ENCODE peak calls at places on chromosomes 1 and 21, in seven cellular contexts. H, F, M, O, L, Y and X are unnamed samples.

GRCh38 chr1:26287033-26287711 is 7.3 kb downstream of the SH3BGRL3 start:
- DNase-seq in H (peak), F (no peak), M (no peak), O (no peak), L (peak), Y (peak), X (no peak)

GRCh38 chr1:112710586-112710985 is 3.7 kb upstream of the RHOC start:
- DNase-seq in H (no peak), F (no peak), M (no peak), O (no peak), L (no peak), Y (no peak), X (no peak)

GRCh38 chr1:115529216-115529897 is 112.4 kb upstream of the VANGL1 start:
- DNase-seq in H (no peak), F (no peak), M (no peak), O (no peak), L (no peak), Y (no peak), X (no peak)

GRCh38 chr1:161962094-161962887 is 61.4 kb downstream of the OLFML2B start:
- DNase-seq in H (no peak), F (peak), M (no peak), O (peak), L (no peak), Y (no peak), X (no peak)

GRCh38 chr21:41847066-41847804 is 31.9 kb downstream of the PRDM15 start:
- DNase-seq in H (no peak), F (no peak), M (no peak), O (no peak), L (no peak), Y (no peak), X (no peak)

GRCh38 chr1:114510235-114511047 is 562 bp downstream of the TRIM33 start:
- DNase-seq in H (peak), F (peak), M (peak), O (peak), L (no peak), Y (peak), X (peak)

GRCh38 chr1:111513410-111514020 is 10.1 kb upstream of the ADORA3 start:
- DNase-seq in H (no peak), F (no peak), M (no peak), O (no peak), L (no peak), Y (no peak), X (no peak)

GRCh38 chr21:35335951-35336446 is 286.9 kb upstream of the RUNX1 start:
- DNase-seq in H (no peak), F (no peak), M (no peak), O (no peak), L (no peak), Y (no peak), X (no peak)

GRCh38 chr1:204588826-204589225 is 72.6 kb downstream of the MDM4 start:
- DNase-seq in H (no peak), F (no peak), M (no peak), O (no peak), L (no peak), Y (no peak), X (no peak)

GRCh38 chr1:243474906-243475305 is 219.1 kb downstream of the SDCCAG8 start:
- DNase-seq in H (no peak), F (no peak), M (no peak), O (no peak), L (no peak), Y (no peak), X (no peak)

GRCh38 chr1:161267332-161267731 is 8.8 kb downstream of the PCP4L1 start:
- DNase-seq in H (no peak), F (no peak), M (no peak), O (no peak), L (no peak), Y (peak), X (no peak)

GRCh38 chr1:51316764-51317120 is 13.6 kb downstream of the TTC39A start:
- DNase-seq in H (no peak), F (no peak), M (no peak), O (no peak), L (no peak), Y (no peak), X (no peak)

GRCh38 chr1:59631561-59631960 is 183.2 kb upstream of the HOOK1 start:
- DNase-seq in H (no peak), F (no peak), M (no peak), O (no peak), L (no peak), Y (no peak), X (no peak)

GRCh38 chr21:33924766-33925100 is 9.1 kb upstream of the ATP5PO start:
- DNase-seq in H (no peak), F (no peak), M (no peak), O (no peak), L (no peak), Y (no peak), X (no peak)

GRCh38 chr1:211606914-211607751 is 28.2 kb upstream of the SLC30A1 start:
- DNase-seq in H (peak), F (no peak), M (no peak), O (peak), L (no peak), Y (no peak), X (no peak)

GRCh38 chr1:39047374-39048229 is 21.5 kb downstream of the NDUFS5 start:
- DNase-seq in H (peak), F (peak), M (no peak), O (no peak), L (no peak), Y (no peak), X (peak)

GRCh38 chr1:231424950-231425805 is 3.1 kb upstream of the EGLN1 start:
- DNase-seq in H (no peak), F (no peak), M (no peak), O (no peak), L (no peak), Y (peak), X (no peak)

GRCh38 chr1:87155648-87156047 is 173.0 kb upstream of the LMO4 start:
- DNase-seq in H (no peak), F (no peak), M (no peak), O (no peak), L (no peak), Y (no peak), X (no peak)

GRCh38 chr1:230901711-230902110 is 33.4 kb upstream of the C1orf198 start:
- DNase-seq in H (no peak), F (no peak), M (no peak), O (no peak), L (no peak), Y (no peak), X (no peak)

GRCh38 chr21:32626633-32627196 is 14.5 kb upstream of the CFAP298 start:
- DNase-seq in H (no peak), F (no peak), M (no peak), O (no peak), L (no peak), Y (no peak), X (no peak)

GRCh38 chr1:38505950-38506349 is 353.6 kb downstream of the RRAGC start:
- DNase-seq in H (no peak), F (no peak), M (no peak), O (no peak), L (no peak), Y (no peak), X (no peak)

GRCh38 chr1:41323243-41323642 is 38.0 kb upstream of the FOXO6 start:
- DNase-seq in H (no peak), F (no peak), M (no peak), O (no peak), L (no peak), Y (no peak), X (no peak)

GRCh38 chr1:201562659-201563405 is 23.9 kb downstream of the NAV1 start:
- DNase-seq in H (no peak), F (peak), M (no peak), O (no peak), L (no peak), Y (no peak), X (no peak)

GRCh38 chr1:238892612-238893011 is 493.8 kb upstream of the CHRM3 start:
- DNase-seq in H (no peak), F (no peak), M (no peak), O (no peak), L (no peak), Y (no peak), X (no peak)

GRCh38 chr1:39183503-39184353 is 20.8 kb upstream of the MACF1 start:
- DNase-seq in H (peak), F (peak), M (no peak), O (no peak), L (peak), Y (peak), X (no peak)

GRCh38 chr21:42122398-42122797 is 51.3 kb downstream of the UMODL1 start:
- DNase-seq in H (no peak), F (no peak), M (no peak), O (no peak), L (no peak), Y (no peak), X (no peak)

GRCh38 chr1:190176776-190177175 is 300.9 kb downstream of the BRINP3 start:
- DNase-seq in H (no peak), F (no peak), M (no peak), O (no peak), L (no peak), Y (no peak), X (no peak)

GRCh38 chr1:231719485-231720183 is 93.0 kb downstream of the DISC1 start:
- DNase-seq in H (no peak), F (no peak), M (no peak), O (no peak), L (no peak), Y (no peak), X (no peak)

GRCh38 chr1:154154534-154155181 is at the start of gene NUP210L:
- DNase-seq in H (no peak), F (no peak), M (no peak), O (no peak), L (no peak), Y (peak), X (no peak)